ENCODE peak calls at places on chromosomes 13 and 19, in nine cellular contexts. G is endothelial cell of umbilical vein, J is prostate gland, A is tibial nerve, B is heart left ventricle, Q is sigmoid colon, I is vagina, W is body of pancreas, L is spleen. P is an unnamed sample.
A peak's percentile ranks its signal among the peaks of the same experiment; 100 is the strongest.

GRCh38 chr19:342801-343421 is 1.7 kb downstream of the MIER2 start:
- DNase-seq in G (peak; percentile 98), J (no peak), A (peak; percentile 23), B (peak; percentile 91), Q (peak; percentile 80), I (peak; percentile 83), W (peak; percentile 81), L (peak; percentile 76), P (peak; percentile 59)

GRCh38 chr13:84121456-84121855 is 239.2 kb upstream of the SLITRK1 start:
- DNase-seq in G (no peak), J (peak; percentile 5), A (no peak), B (no peak), Q (no peak), I (no peak), W (no peak), L (no peak), P (no peak)

GRCh38 chr19:28542394-28543243 is 670.3 kb downstream of the UQCRFS1 start:
- DNase-seq in G (no peak), J (no peak), A (no peak), B (no peak), Q (no peak), I (no peak), W (no peak), L (no peak), P (no peak)

GRCh38 chr13:105821337-105821736 is 714.1 kb downstream of the EFNB2 start:
- DNase-seq in G (no peak), J (no peak), A (peak; percentile 27), B (no peak), Q (no peak), I (no peak), W (no peak), L (no peak), P (no peak)

GRCh38 chr13:60226507-60226906 is 62.8 kb upstream of the DIAPH3 start:
- DNase-seq in G (peak; percentile 9), J (no peak), A (no peak), B (no peak), Q (no peak), I (no peak), W (peak; percentile 13), L (no peak), P (peak; percentile 13)

GRCh38 chr13:60164490-60164889 is 762 bp upstream of the DIAPH3 start:
- DNase-seq in G (no peak), J (no peak), A (no peak), B (no peak), Q (no peak), I (no peak), W (peak; percentile 4), L (no peak), P (no peak)

GRCh38 chr19:17402982-17403855 is 2.2 kb downstream of the BST2 start:
- DNase-seq in G (peak; percentile 28), J (no peak), A (no peak), B (peak; percentile 49), Q (no peak), I (no peak), W (no peak), L (no peak), P (no peak)

GRCh38 chr19:54297759-54298305 is 15.1 kb downstream of the LILRA5 start:
- DNase-seq in G (no peak), J (no peak), A (no peak), B (no peak), Q (peak; percentile 25), I (peak; percentile 40), W (no peak), L (peak; percentile 50), P (no peak)

GRCh38 chr13:43026262-43026661 is 2.9 kb downstream of the DNAJC15 start:
- DNase-seq in G (no peak), J (no peak), A (no peak), B (no peak), Q (no peak), I (no peak), W (no peak), L (no peak), P (no peak)

GRCh38 chr19:6724631-6725185 is 4.3 kb upstream of the C3 start:
- DNase-seq in G (no peak), J (no peak), A (no peak), B (no peak), Q (no peak), I (no peak), W (no peak), L (no peak), P (no peak)

GRCh38 chr13:48370815-48371214 is 42.1 kb downstream of the LPAR6 start:
- DNase-seq in G (peak; percentile 3), J (no peak), A (no peak), B (no peak), Q (no peak), I (no peak), W (no peak), L (no peak), P (no peak)

GRCh38 chr19:45522010-45522941 is 15.0 kb downstream of the VASP start:
- DNase-seq in G (no peak), J (no peak), A (no peak), B (peak; percentile 25), Q (no peak), I (no peak), W (no peak), L (no peak), P (no peak)

GRCh38 chr19:30437869-30438268 is 65.7 kb downstream of the ZNF536 start:
- DNase-seq in G (no peak), J (no peak), A (no peak), B (no peak), Q (no peak), I (no peak), W (no peak), L (no peak), P (no peak)
- TF ChIP-seq CTCF in G (no peak), J (no peak), A (no peak), B (no peak), Q (no peak), I (no peak), W (no peak), L (no peak), P (no peak)

DNA sequence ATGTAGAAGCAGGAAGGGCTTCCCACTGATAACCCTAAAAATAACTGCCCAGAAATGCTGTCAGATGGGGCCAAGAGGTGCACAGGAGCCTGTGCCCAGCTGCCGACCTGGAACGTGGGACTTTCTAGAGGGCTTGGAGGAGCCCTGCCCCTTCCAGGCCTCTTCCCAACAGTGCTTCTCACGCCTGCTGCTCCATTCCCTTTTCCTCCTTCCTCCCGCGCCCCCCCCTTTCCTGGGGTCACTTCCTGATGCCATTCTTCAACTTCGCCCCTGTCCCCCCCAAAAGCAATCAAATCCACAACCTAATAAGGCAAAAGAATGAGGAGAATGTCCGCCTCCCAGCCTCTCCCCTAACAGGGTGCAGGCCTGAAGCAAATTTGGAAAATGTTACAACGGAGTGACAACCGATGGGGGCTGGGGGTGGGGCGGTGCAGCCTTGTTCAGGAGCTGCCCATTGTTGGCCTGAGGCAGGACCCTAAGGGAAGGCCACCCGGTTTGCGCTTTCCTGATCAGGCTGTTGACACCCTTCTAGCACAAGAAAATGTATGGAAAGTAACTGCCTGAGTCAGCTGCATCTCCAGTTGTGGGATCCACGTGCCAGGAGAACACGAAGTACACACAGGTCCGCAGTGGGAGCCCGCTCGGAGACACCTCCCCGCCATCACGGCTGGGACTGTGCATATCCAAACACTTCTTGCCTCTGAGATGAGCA is 18.7 kb downstream of the ACTN4 start:
- DNase-seq in G (peak; percentile 94), J (peak; percentile 67), A (peak; percentile 43), B (peak; percentile 86), Q (peak; percentile 77), I (no peak), W (peak; percentile 76), L (peak; percentile 78), P (peak; percentile 57)
- TF ChIP-seq POLR2A in G (no peak), J (no peak), A (no peak), B (peak; percentile 29), Q (no peak), I (no peak), W (peak; percentile 58), L (no peak), P (peak; percentile 33)

GRCh38 chr19:1619094-1619439 is 13.8 kb upstream of the UQCR11 start:
- DNase-seq in G (no peak), J (no peak), A (no peak), B (no peak), Q (no peak), I (no peak), W (no peak), L (no peak), P (no peak)

GRCh38 chr19:1615156-1615765 is 10.0 kb upstream of the UQCR11 start:
- DNase-seq in G (no peak), J (no peak), A (no peak), B (no peak), Q (no peak), I (no peak), W (no peak), L (no peak), P (no peak)

GRCh38 chr19:1618157-1619093 is 13.2 kb upstream of the UQCR11 start:
- DNase-seq in G (no peak), J (no peak), A (no peak), B (peak; percentile 61), Q (no peak), I (no peak), W (peak; percentile 66), L (no peak), P (peak; percentile 60)

GRCh38 chr19:1616396-1616795 is 11.1 kb upstream of the UQCR11 start:
- DNase-seq in G (no peak), J (no peak), A (no peak), B (peak; percentile 78), Q (no peak), I (no peak), W (no peak), L (no peak), P (no peak)

GRCh38 chr19:1616875-1617274 is 11.6 kb upstream of the UQCR11 start:
- DNase-seq in G (no peak), J (no peak), A (no peak), B (no peak), Q (no peak), I (no peak), W (no peak), L (no peak), P (no peak)
- H3K36me3 ChIP-seq in G (peaks cover 67% of the 10 kb centered on the region), J (peaks cover 4% of the 10 kb centered on the region), A (no peaks in the 10 kb centered on the region), B (peaks cover 47% of the 10 kb centered on the region), Q (peaks cover 29% of the 10 kb centered on the region), I (no peaks in the 10 kb centered on the region), W (peaks cover 22% of the 10 kb centered on the region), L (peaks cover 78% of the 10 kb centered on the region), P (no peaks in the 10 kb centered on the region)

GRCh38 chr13:51783432-51784094 is 20.4 kb downstream of the DHRS12 start:
- DNase-seq in G (no peak), J (no peak), A (no peak), B (no peak), Q (no peak), I (no peak), W (peak; percentile 62), L (no peak), P (no peak)

GRCh38 chr13:51780099-51780498 is 23.9 kb downstream of the DHRS12 start:
- DNase-seq in G (no peak), J (no peak), A (no peak), B (no peak), Q (no peak), I (no peak), W (no peak), L (no peak), P (no peak)

GRCh38 chr13:51784097-51784496 is 19.9 kb downstream of the DHRS12 start:
- DNase-seq in G (no peak), J (no peak), A (no peak), B (no peak), Q (no peak), I (no peak), W (no peak), L (no peak), P (no peak)

GRCh38 chr13:51782026-51782710 is 21.8 kb downstream of the DHRS12 start:
- DNase-seq in G (no peak), J (no peak), A (no peak), B (no peak), Q (no peak), I (no peak), W (peak; percentile 97), L (no peak), P (no peak)

GRCh38 chr13:51781246-51782022 is 22.5 kb downstream of the DHRS12 start:
- DNase-seq in G (peak; percentile 39), J (no peak), A (no peak), B (no peak), Q (no peak), I (no peak), W (peak; percentile 83), L (no peak), P (no peak)
- TF ChIP-seq CTCF in G (peak; percentile 36), J (no peak), A (no peak), B (no peak), Q (no peak), I (no peak), W (peak; percentile 65), L (no peak), P (peak; percentile 27)